ENCODE peak calls at places on chromosome 12, in nine cellular contexts. A, F, H, V, X, E, Y, D and I are unnamed samples.

GRCh38 chr12:86774841-86775386 is 518.7 kb upstream of the MGAT4C start:
- DNase-seq in A (no peak), F (peak), H (no peak), V (no peak), X (no peak), E (no peak), Y (no peak), D (no peak), I (no peak)

GRCh38 chr12:102023343-102023930 is 38.4 kb downstream of the WASHC3 start:
- DNase-seq in A (no peak), F (peak), H (no peak), V (no peak), X (no peak), E (no peak), Y (no peak), D (no peak), I (no peak)

GRCh38 chr12:91226-91625 is 24.7 kb downstream of the IQSEC3 start:
- DNase-seq in A (no peak), F (no peak), H (no peak), V (no peak), X (no peak), E (no peak), Y (no peak), D (no peak), I (no peak)

GRCh38 chr12:53928054-53928879 is 10.4 kb upstream of the HOXC13 start:
- DNase-seq in A (no peak), F (peak), H (no peak), V (no peak), X (no peak), E (no peak), Y (no peak), D (no peak), I (no peak)

GRCh38 chr12:56878010-56878339 is 56.2 kb downstream of the SDR9C7 start:
- DNase-seq in A (no peak), F (no peak), H (no peak), V (no peak), X (no peak), E (no peak), Y (no peak), D (no peak), I (no peak)

GRCh38 chr12:95881331-95881955 is 22.7 kb downstream of the SNRPF start:
- DNase-seq in A (no peak), F (peak), H (no peak), V (no peak), X (no peak), E (no peak), Y (no peak), D (no peak), I (no peak)

GRCh38 chr12:42854208-42854607 is 264.7 kb upstream of the PRICKLE1 start:
- DNase-seq in A (no peak), F (peak), H (no peak), V (no peak), X (no peak), E (no peak), Y (no peak), D (no peak), I (no peak)

GRCh38 chr12:88753707-88754106 is 173.4 kb upstream of the KITLG start:
- DNase-seq in A (no peak), F (no peak), H (no peak), V (no peak), X (no peak), E (no peak), Y (no peak), D (no peak), I (peak)